ENCODE peak calls at places on chromosomes 1 and 21, in five cellular contexts. W is adrenal gland, X is GM20000, F is Calu3, Q is AG09309. K is an unnamed sample.
A peak's percentile ranks its signal among the peaks of the same experiment; 100 is the strongest.

GRCh38 chr21:43297989-43298388 is 128.9 kb downstream of the SIK1 start:
- DNase-seq in F (no peak), W (no peak), Q (no peak), X (no peak), K (no peak)

GRCh38 chr1:75487399-75487798 is 123.5 kb downstream of the SLC44A5 start:
- DNase-seq in X (no peak), F (no peak), W (no peak), Q (no peak), K (no peak)

GRCh38 chr1:1875932-1876331 is 15.0 kb downstream of the GNB1 start:
- DNase-seq in X (no peak), Q (no peak), F (no peak), W (no peak), K (no peak)

GRCh38 chr1:99599678-99600175 is 46.2 kb upstream of the PALMD start:
- DNase-seq in F (no peak), W (peak; percentile 94), X (no peak), Q (no peak), K (peak; percentile 44)

GRCh38 chr21:30152792-30153191 is 13.8 kb downstream of the CLDN17 start:
- DNase-seq in Q (no peak), X (no peak), F (no peak), W (no peak), K (no peak)

GRCh38 chr1:156140879-156141707 is 12.3 kb upstream of the SEMA4A start:
- DNase-seq in X (peak; percentile 57), W (no peak), Q (no peak), F (peak; percentile 55), K (no peak)

GRCh38 chr1:64478594-64479248 is 8.8 kb downstream of the CACHD1 start:
- DNase-seq in Q (no peak), F (no peak), W (no peak), X (no peak), K (no peak)

GRCh38 chr1:226404904-226405222 is 3.0 kb downstream of the PARP1 start:
- DNase-seq in F (no peak), X (no peak), W (no peak), Q (no peak), K (no peak)

GRCh38 chr1:231162300-231162969 is 577 bp downstream of the TRIM67 start:
- DNase-seq in Q (no peak), X (peak; percentile 84), F (peak; percentile 70), W (peak; percentile 41), K (no peak)

GRCh38 chr1:93021539-93022134 is 57.4 kb upstream of the MTF2 start:
- DNase-seq in W (no peak), X (peak; percentile 61), Q (no peak), F (no peak), K (no peak)

GRCh38 chr21:43905726-43906455 is 40.9 kb downstream of the AGPAT3 start:
- DNase-seq in Q (no peak), W (no peak), X (no peak), F (no peak), K (no peak)

GRCh38 chr21:20741445-20741844 is 256.8 kb upstream of the NCAM2 start:
- DNase-seq in F (no peak), W (no peak), X (no peak), Q (no peak), K (no peak)

DNA sequence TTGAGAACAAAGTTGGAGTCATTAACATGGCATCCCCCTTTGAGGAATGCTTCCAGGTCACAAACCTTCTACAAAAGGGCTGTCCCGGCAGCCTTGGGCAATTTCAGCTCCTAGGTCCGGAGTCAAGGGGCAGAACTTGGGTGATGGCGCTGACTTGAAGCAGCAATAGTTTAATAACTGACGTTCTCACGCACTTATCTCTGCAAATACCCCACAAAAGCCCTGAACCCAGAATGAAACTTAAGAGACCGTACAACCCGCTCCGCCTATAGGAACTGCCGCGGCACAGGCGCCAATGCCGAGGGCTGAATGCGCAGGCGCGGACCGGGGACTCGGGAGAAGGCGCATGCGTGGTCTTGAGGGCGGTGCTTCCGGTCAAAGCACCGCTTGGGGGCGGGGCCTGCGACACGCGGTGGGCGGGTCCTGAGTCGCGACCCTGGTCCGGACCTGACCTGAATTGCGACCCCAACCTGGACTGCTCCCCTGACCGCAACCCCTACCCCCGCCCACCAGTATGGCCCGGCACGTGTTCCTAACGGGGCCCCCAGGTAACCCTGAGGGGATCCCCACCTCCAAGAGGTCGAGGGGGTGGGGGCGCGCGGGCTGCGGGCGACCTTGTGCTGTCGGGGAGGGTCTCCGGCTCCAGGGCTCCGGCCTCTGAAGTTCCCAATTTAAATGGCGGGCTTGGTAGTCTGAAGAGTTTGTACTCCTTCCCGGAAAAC is at the start of gene NTPCR:
- DNase-seq in Q (peak; percentile 58), X (peak; percentile 94), W (peak; percentile 94), F (peak; percentile 98), K (no peak)
- TF ChIP-seq CTCF in Q (no peak), X (no peak), W (peak; percentile 10), F (no peak), K (no peak)

GRCh38 chr1:18468570-18468969 is 12.2 kb upstream of the KLHDC7A start:
- DNase-seq in X (no peak), Q (no peak), F (no peak), W (no peak), K (no peak)
- TF ChIP-seq CTCF in X (no peak), Q (no peak), F (no peak), W (no peak), K (no peak)

DNA sequence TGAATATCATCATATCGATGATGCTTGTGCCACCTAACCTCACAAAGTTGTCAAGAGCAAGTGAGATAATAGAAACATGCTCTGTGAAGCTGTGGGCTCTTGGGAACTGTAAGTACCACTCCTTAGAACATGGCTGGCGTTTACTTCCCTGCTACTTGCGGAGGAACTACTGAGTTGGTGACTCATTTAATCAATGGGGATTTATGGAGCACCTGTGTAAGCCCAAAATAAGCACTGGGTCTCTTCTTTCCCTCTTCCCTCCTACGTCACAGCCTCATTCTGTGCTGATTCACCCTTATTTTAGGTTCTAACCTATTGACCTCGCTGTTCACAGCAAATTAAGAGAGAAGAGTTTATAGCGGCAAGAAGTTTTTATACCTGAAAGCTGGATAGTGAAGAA is 52.9 kb downstream of the PRDM2 start:
- DNase-seq in W (no peak), Q (no peak), F (no peak), X (no peak), K (no peak)
- TF ChIP-seq CTCF in W (no peak), Q (no peak), F (no peak), X (no peak), K (no peak)

DNA sequence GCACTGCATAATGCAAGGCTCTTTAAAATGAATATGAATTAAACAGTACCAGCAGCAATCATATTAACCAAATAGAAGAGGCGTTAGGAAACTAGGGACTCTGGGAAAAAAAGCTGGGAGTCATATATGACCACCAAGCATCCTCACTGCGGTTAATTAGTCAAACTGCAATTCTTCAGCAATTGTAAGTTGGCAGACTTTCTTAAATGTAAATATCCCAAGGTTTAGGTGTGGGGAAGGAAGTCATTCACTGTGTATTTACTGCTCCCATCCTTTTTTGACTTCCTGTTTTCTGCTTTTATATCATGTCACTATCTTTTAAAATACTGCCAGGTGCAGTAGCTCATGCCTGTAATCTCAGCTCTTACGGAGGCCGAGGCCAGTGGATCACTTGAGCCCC is 3.6 kb upstream of the DMRTB1 start:
- DNase-seq in F (no peak), Q (no peak), W (no peak), X (no peak), K (no peak)
- TF ChIP-seq CTCF in F (no peak), Q (no peak), W (no peak), X (no peak), K (no peak)

GRCh38 chr1:29514361-29515187 is 278.3 kb downstream of the PTPRU start:
- DNase-seq in F (no peak), W (no peak), Q (no peak), X (no peak), K (no peak)

GRCh38 chr1:29516063-29516820 is 279.9 kb downstream of the PTPRU start:
- DNase-seq in W (no peak), F (no peak), Q (no peak), X (no peak), K (no peak)

GRCh38 chr1:29515188-29515955 is 279.1 kb downstream of the PTPRU start:
- DNase-seq in X (no peak), F (no peak), Q (no peak), W (no peak), K (no peak)

GRCh38 chr1:29511436-29511835 is 275.1 kb downstream of the PTPRU start:
- DNase-seq in F (no peak), Q (no peak), X (no peak), W (no peak), K (no peak)

GRCh38 chr1:29513357-29513756 is 277.0 kb downstream of the PTPRU start:
- DNase-seq in F (peak; percentile 72), Q (peak; percentile 40), W (peak; percentile 22), X (peak; percentile 30), K (peak; percentile 14)
- TF ChIP-seq CTCF in F (peak; percentile 32), Q (peak; percentile 82), W (peak; percentile 21), X (no peak), K (peak; percentile 83)

K was measured in retinal pigment epithelial cell.